ENCODE peak calls at places on chromosomes 6 and 20, in five cellular contexts. K is CD4-positive, CD25-positive, alpha-beta regulatory T cell; Y is H7; V is anterior cingulate cortex; P is H54. G is an unnamed sample.

GRCh38 chr6:9455794-9456193 is 959.1 kb downstream of the TFAP2A start:
- DNase-seq in K (no peak), P (no peak), Y (peak), V (no peak), G (no peak)

GRCh38 chr6:150406948-150407347 is 38.1 kb downstream of the IYD start:
- DNase-seq in K (no peak), V (no peak), P (no peak), Y (no peak), G (no peak)

GRCh38 chr20:51275181-51275580 is 252.3 kb upstream of the KCNG1 start:
- DNase-seq in V (no peak), P (no peak), Y (no peak), K (no peak), G (no peak)

GRCh38 chr6:68122032-68122431 is 513.0 kb upstream of the ADGRB3 start:
- DNase-seq in V (no peak), K (no peak), Y (no peak), P (no peak), G (no peak)

GRCh38 chr6:76072562-76072961 is at the start of gene IMPG1:
- DNase-seq in P (no peak), V (no peak), Y (no peak), K (no peak), G (no peak)

GRCh38 chr20:64109831-64110391 is 2.5 kb upstream of the NPBWR2 start:
- DNase-seq in P (no peak), Y (no peak), K (no peak), V (no peak), G (peak)

GRCh38 chr6:33631971-33632585 is 11.0 kb downstream of the ITPR3 start:
- DNase-seq in K (no peak), V (no peak), Y (no peak), P (no peak), G (no peak)

GRCh38 chr6:158879180-158879579 is 60.0 kb upstream of the EZR start:
- DNase-seq in K (no peak), P (no peak), Y (no peak), V (no peak), G (peak)

GRCh38 chr6:11189865-11190624 is 42.4 kb downstream of the NEDD9 start:
- DNase-seq in Y (no peak), K (no peak), V (no peak), P (no peak), G (no peak)